ENCODE peak calls at places on chromosomes 13 and 19, in six cellular contexts. Z is mammary epithelial cell, Q is mucosa of descending colon, H is spleen, M is cardiac muscle cell, T is stomach. X is an unnamed sample.

GRCh38 chr13:111629457-111629856 is 309.0 kb downstream of the TEX29 start:
- DNase-seq in H (no peak), Q (no peak), T (no peak), M (no peak), Z (no peak), X (no peak)

GRCh38 chr19:10503002-10503789 is at the start of gene KEAP1:
- DNase-seq in H (no peak), T (peak), Q (peak), Z (no peak), M (peak), X (peak)

GRCh38 chr13:23440821-23441608 is 7.5 kb upstream of the SACS start:
- DNase-seq in H (no peak), Q (no peak), T (no peak), Z (no peak), M (no peak), X (no peak)

GRCh38 chr13:99404005-99404755 is 97.0 kb upstream of the GPR183 start:
- DNase-seq in Z (peak), Q (no peak), H (peak), T (no peak), M (no peak), X (no peak)

GRCh38 chr13:36029171-36029570 is 102.0 kb downstream of the DCLK1 start:
- DNase-seq in H (no peak), Q (no peak), M (peak), T (no peak), Z (peak), X (no peak)

GRCh38 chr19:720691-721160 is 12.0 kb downstream of the PALM start:
- DNase-seq in Z (no peak), Q (no peak), M (no peak), T (no peak), H (no peak), X (peak)

GRCh38 chr13:105665284-105665683 is 870.2 kb downstream of the EFNB2 start:
- DNase-seq in H (no peak), Q (no peak), M (no peak), T (no peak), Z (peak), X (no peak)

GRCh38 chr13:19961484-19961883 is 3.0 kb downstream of the ZMYM2 start:
- DNase-seq in Z (no peak), Q (no peak), M (no peak), T (no peak), H (no peak), X (no peak)

GRCh38 chr19:30444253-30444671 is 72.1 kb downstream of the ZNF536 start:
- DNase-seq in T (no peak), H (peak), M (no peak), Z (no peak), Q (no peak), X (no peak)

GRCh38 chr19:17565611-17566010 is 10.2 kb downstream of the COLGALT1 start:
- DNase-seq in T (no peak), M (no peak), H (no peak), Z (no peak), Q (no peak), X (no peak)

GRCh38 chr13:37448072-37448471 is 150.5 kb downstream of the POSTN start:
- DNase-seq in M (no peak), H (no peak), Z (no peak), Q (no peak), T (no peak), X (no peak)

GRCh38 chr13:31377946-31378345 is 178.2 kb downstream of the B3GLCT start:
- DNase-seq in H (no peak), Q (no peak), Z (peak), M (no peak), T (no peak), X (no peak)

DNA sequence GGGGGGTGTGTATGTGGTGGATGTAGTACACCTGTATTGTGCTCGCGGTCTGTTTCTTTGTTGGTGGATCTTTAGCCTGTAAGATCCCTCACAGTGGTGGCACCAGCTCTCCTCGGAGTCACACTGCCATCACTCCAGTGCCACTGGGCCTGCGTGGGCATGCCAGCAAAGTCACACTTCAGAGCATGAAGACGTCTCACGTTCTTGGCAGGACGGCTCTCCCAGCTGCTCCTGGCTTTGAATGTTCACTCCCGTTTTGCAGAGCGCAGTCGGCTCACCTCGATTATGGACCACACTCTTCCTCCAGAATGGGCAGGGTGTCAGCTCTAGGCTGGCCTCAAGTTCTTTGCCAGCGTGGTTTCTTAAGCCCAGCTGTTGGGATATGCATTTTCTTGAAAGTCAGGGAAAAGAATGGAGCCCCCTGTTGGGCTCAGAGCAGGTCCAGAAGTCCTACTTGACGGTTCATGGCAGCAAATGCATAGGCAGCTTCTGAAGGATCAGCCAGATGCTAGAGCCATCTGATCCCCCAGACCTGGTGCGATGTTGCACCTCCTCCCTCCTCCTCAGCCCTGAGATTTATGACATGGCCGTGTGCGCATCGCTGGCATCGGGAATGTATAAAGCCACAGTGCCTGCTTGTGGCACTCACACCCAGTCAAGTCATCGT is 40.4 kb upstream of the NPAS1 start:
- DNase-seq in Q (no peak), H (no peak), T (no peak), Z (no peak), M (no peak), X (no peak)
- TF ChIP-seq CTCF in Q (no peak), H (no peak), T (no peak), Z (no peak), M (no peak), X (no peak)

DNA sequence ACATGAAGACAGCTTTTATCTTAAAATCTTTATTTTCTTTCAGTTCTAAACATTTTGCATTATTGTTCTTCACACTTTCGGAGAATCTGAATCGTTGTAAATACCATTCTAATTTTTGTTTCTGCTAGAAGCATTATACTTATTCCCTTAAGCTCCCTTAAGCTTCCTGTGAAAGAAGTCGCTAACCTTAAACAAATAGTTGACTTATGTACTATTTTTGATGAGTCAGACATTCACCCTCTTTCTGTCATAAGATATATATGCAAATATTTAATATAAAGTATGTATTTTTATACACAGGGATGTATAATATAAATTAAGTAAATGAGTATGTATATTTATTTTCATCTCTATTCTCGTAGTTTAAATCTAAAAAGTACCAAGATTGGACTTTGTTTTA is 816.1 kb downstream of the OLFM4 start:
- DNase-seq in T (no peak), Z (no peak), H (no peak), M (no peak), Q (no peak), X (no peak)
- TF ChIP-seq CTCF in T (no peak), Z (no peak), H (no peak), M (no peak), Q (no peak), X (no peak)

DNA sequence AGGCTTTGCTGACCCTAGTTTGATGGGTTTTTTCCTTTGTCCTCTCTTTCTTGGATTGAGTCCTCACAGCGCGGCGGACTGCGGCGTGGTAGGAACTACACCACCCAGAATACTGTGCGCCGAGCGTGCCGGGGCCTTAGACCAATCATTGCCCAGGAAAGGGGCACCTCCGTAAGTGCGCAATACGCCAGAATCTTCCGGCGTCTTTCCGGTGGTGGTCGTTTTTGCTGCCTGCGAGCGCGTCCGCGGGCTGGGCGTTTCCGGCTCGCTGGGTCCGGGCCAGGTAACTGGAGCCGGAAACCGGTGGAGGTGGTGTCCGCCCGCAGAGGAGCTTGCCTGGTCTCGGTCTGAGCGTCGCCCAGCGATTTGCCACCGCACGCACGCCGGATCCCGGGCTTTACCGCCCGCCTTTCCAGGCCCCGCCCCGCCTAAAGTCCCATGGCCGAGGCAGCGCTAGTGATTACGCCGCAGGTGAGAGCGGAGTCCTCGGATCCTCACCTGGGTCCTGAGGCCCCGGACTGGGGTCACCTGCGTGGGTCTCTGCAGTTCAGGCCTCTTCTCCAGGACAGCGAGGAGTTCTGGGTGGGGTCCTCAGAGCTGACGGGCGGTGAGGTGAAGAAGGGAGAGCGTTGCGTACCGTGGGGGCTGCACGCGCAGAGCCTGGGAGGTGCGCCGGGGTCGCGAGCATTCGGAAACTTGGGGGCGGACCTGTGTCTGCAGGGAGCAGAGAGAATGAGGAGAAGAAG is at the start of gene ZNF549:
- DNase-seq in H (peak), Q (peak), M (peak), Z (peak), T (peak), X (peak)
- TF ChIP-seq CTCF in H (no peak), Q (no peak), M (no peak), Z (no peak), T (no peak), X (no peak)

DNA sequence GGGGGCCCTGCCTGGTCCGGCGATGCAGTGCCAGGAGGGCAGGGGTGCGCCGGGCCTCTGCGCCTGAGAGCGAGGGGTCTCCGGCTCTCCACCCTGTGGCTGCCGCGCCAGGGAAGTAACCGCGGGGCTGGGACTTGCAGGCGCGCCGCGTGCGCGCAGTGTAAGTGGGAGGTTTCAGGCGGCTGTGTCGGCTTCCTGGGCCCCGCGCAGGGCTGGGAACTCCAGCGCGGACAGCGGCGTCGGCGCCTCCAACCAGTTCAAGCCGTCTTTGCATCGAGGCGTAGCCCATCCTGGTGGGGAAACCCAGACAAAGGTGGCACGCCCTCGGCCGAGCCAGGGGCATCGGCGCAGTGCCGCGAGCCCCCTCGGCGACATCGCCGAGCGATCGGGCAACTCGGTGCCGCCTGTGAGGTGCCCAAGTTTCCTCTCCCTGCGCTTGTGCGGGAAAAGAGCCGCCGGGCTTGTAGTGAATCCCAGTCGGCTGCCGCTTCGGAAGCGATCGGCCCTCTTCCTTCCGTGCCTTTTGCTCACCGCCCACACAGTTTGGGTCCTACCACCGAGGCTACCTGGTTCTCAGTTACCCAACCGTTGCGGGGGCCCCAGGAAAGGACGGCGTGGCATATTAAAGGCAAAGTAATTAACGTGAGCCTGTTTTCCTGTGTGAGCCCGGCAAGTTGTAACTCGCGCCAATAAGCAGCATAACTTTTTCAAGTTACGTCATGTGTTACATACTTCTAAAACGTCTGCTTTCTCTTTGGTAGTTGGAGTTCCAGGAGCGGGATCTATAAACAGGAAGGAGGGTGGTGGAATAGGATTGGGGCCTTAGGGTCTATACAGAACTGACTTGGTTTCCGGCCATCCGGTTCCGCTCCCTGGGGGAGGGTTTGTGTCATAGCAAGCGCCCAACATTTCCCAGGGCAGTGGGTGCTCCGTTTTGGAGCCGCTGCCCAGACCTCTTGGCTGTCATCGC is 1.2 kb downstream of the LRCH1 start:
- DNase-seq in Q (peak), H (peak), M (peak), Z (peak), T (peak), X (peak)
- TF ChIP-seq CTCF in Q (no peak), H (peak), M (peak), Z (peak), T (peak), X (no peak)

X was measured in glutamatergic neuron.